ENCODE peak calls at places on chromosomes 7 and 10, in eight cellular contexts. Q is NCI-H1417, Y is non-pigmented ciliary epithelial cell, T is MM.1S, C is pancreas, W is neural crest cell, J is WERI-Rb-1, N is left ventricle myocardium inferior. P is an unnamed sample.

GRCh38 chr7:158355456-158356065 is 232.1 kb downstream of the PTPRN2 start:
- DNase-seq in Q (no peak), Y (no peak), T (no peak), C (no peak), W (peak; percentile 23), J (peak; percentile 60), N (no peak), P (no peak)

GRCh38 chr7:90938371-90938770 is 325.9 kb upstream of the FZD1 start:
- DNase-seq in Q (no peak), Y (no peak), T (no peak), C (no peak), W (no peak), J (no peak), N (no peak), P (no peak)

GRCh38 chr10:113681533-113682470 is 2.1 kb downstream of the CASP7 start:
- DNase-seq in Q (no peak), Y (no peak), T (no peak), C (no peak), W (no peak), J (no peak), N (no peak), P (peak; percentile 46)

GRCh38 chr7:99010281-99010680 is 131.9 kb downstream of the TRRAP start:
- DNase-seq in Q (no peak), Y (no peak), T (no peak), C (no peak), W (no peak), J (no peak), N (no peak), P (no peak)

GRCh38 chr7:128672927-128673517 is 930 bp downstream of the GARIN1A start:
- DNase-seq in Q (no peak), Y (no peak), T (no peak), C (no peak), W (peak; percentile 23), J (no peak), N (no peak), P (peak; percentile 35)

GRCh38 chr7:153087498-153087897 is 327.9 kb downstream of the ACTR3B start:
- DNase-seq in Q (no peak), Y (no peak), T (no peak), C (no peak), W (no peak), J (no peak), N (no peak), P (no peak)

GRCh38 chr7:107103369-107103768 is 58.9 kb downstream of the PRKAR2B start:
- DNase-seq in Q (peak; percentile 60), Y (no peak), T (no peak), C (no peak), W (peak; percentile 12), J (no peak), N (no peak), P (no peak)

GRCh38 chr10:31075434-31075833 is 43.8 kb upstream of the ZNF438 start:
- DNase-seq in Q (no peak), Y (peak; percentile 98), T (no peak), C (no peak), W (no peak), J (no peak), N (no peak), P (no peak)

GRCh38 chr10:60649485-60650271 is 128.6 kb upstream of the CDK1 start:
- DNase-seq in Q (no peak), Y (no peak), T (no peak), C (no peak), W (no peak), J (no peak), N (no peak), P (no peak)

GRCh38 chr7:96284838-96285237 is 37.1 kb downstream of the SLC25A13 start:
- DNase-seq in Q (no peak), Y (no peak), T (no peak), C (no peak), W (no peak), J (no peak), N (no peak), P (no peak)

GRCh38 chr10:119496282-119496681 is 46.2 kb downstream of the RGS10 start:
- DNase-seq in Q (no peak), Y (no peak), T (no peak), C (no peak), W (no peak), J (no peak), N (no peak), P (peak; percentile 74)

GRCh38 chr10:49759787-49760551 is 2.2 kb downstream of the OGDHL start:
- DNase-seq in Q (no peak), Y (no peak), T (no peak), C (peak; percentile 74), W (no peak), J (no peak), N (no peak), P (peak; percentile 9)

GRCh38 chr7:79084423-79084822 is 369.0 kb downstream of the MAGI2 start:
- DNase-seq in Q (no peak), Y (no peak), T (no peak), C (no peak), W (no peak), J (no peak), N (no peak), P (no peak)

GRCh38 chr7:120089968-120090367 is 183.0 kb upstream of the KCND2 start:
- DNase-seq in Q (no peak), Y (peak; percentile 1), T (no peak), C (no peak), W (no peak), J (no peak), N (no peak), P (no peak)

GRCh38 chr10:79488870-79489269 is 23.5 kb upstream of the EIF5AL1 start:
- DNase-seq in Q (no peak), Y (no peak), T (no peak), C (no peak), W (no peak), J (peak; percentile 31), N (no peak), P (no peak)

GRCh38 chr10:11742009-11742778 is at the start of gene ECHDC3:
- DNase-seq in Q (peak; percentile 56), Y (no peak), T (peak; percentile 24), C (peak; percentile 91), W (peak; percentile 26), J (peak; percentile 33), N (peak; percentile 79), P (peak; percentile 62)

GRCh38 chr7:128431221-128431620 is 21.4 kb upstream of the IMPDH1 start:
- DNase-seq in Q (no peak), Y (no peak), T (no peak), C (no peak), W (no peak), J (no peak), N (no peak), P (no peak)

GRCh38 chr7:28070311-28071055 is 110.1 kb downstream of the JAZF1 start:
- DNase-seq in Q (no peak), Y (no peak), T (no peak), C (no peak), W (no peak), J (no peak), N (no peak), P (no peak)

P was measured in stimulated activated CD8-positive, alpha-beta memory T cell treated with anti-CD3 and anti-CD28 coated beads, Interleukin-4, amount 100 ng/mL, for 48 hours.